ENCODE peak calls at places on chromosomes 5 and 9, in ten cellular contexts. C, N, H, E, P, A, X, Y, J and U are unnamed samples.

GRCh38 chr9:17635115-17635890 is 56.4 kb downstream of the SH3GL2 start:
- DNase-seq in C (no peak), N (no peak), H (no peak), E (no peak), P (no peak), A (no peak), X (no peak), Y (no peak), J (no peak), U (no peak)

GRCh38 chr9:8338249-8338721 is 538.7 kb upstream of the DMAC1 start:
- DNase-seq in C (no peak), N (no peak), H (no peak), E (no peak), P (no peak), A (peak; percentile 7), X (peak; percentile 17), Y (no peak), J (no peak), U (no peak)

GRCh38 chr5:172102913-172103629 is 85.0 kb downstream of the STK10 start:
- DNase-seq in C (no peak), N (peak; percentile 50), H (peak; percentile 66), E (no peak), P (no peak), A (peak; percentile 95), X (no peak), Y (no peak), J (peak; percentile 89), U (no peak)

GRCh38 chr9:18485691-18486090 is 11.7 kb downstream of the ADAMTSL1 start:
- DNase-seq in C (no peak), N (no peak), H (no peak), E (no peak), P (no peak), A (peak; percentile 66), X (no peak), Y (no peak), J (no peak), U (no peak)

GRCh38 chr9:75087279-75087823 is 604 bp downstream of the NMRK1 start:
- DNase-seq in C (peak; percentile 53), N (peak; percentile 65), H (no peak), E (peak; percentile 37), P (peak; percentile 62), A (peak; percentile 31), X (peak; percentile 62), Y (peak; percentile 69), J (no peak), U (peak; percentile 57)

GRCh38 chr9:100315561-100315960 is 37.2 kb downstream of the TEX10 start:
- DNase-seq in C (no peak), N (no peak), H (no peak), E (no peak), P (no peak), A (no peak), X (no peak), Y (no peak), J (no peak), U (no peak)

GRCh38 chr9:117344892-117345660 is 69.8 kb downstream of the ASTN2 start:
- DNase-seq in C (no peak), N (peak; percentile 70), H (no peak), E (no peak), P (no peak), A (no peak), X (no peak), Y (no peak), J (no peak), U (no peak)

GRCh38 chr9:120920495-120921178 is 6.0 kb downstream of the TRAF1 start:
- DNase-seq in C (no peak), N (no peak), H (no peak), E (no peak), P (no peak), A (no peak), X (no peak), Y (no peak), J (no peak), U (no peak)

GRCh38 chr5:163563112-163563511 is 57.7 kb downstream of the MAT2B start:
- DNase-seq in C (no peak), N (no peak), H (no peak), E (no peak), P (no peak), A (no peak), X (no peak), Y (no peak), J (no peak), U (no peak)

GRCh38 chr5:9605041-9605440 is 25.1 kb downstream of the TAS2R1 start:
- DNase-seq in C (no peak), N (no peak), H (no peak), E (no peak), P (no peak), A (no peak), X (no peak), Y (no peak), J (no peak), U (no peak)

GRCh38 chr5:58407042-58407709 is 52.7 kb downstream of the PLK2 start:
- DNase-seq in C (no peak), N (no peak), H (no peak), E (no peak), P (no peak), A (peak; percentile 88), X (no peak), Y (no peak), J (no peak), U (no peak)

GRCh38 chr5:9009931-9010652 is 535.8 kb downstream of the SEMA5A start:
- DNase-seq in C (no peak), N (no peak), H (no peak), E (no peak), P (no peak), A (peak; percentile 18), X (no peak), Y (no peak), J (no peak), U (no peak)

GRCh38 chr9:92276223-92277007 is 17.1 kb downstream of the IARS1 start:
- DNase-seq in C (no peak), N (no peak), H (no peak), E (no peak), P (no peak), A (no peak), X (no peak), Y (no peak), J (no peak), U (no peak)

GRCh38 chr9:132142883-132143282 is 19.0 kb upstream of the NTNG2 start:
- DNase-seq in C (no peak), N (no peak), H (no peak), E (no peak), P (no peak), A (no peak), X (no peak), Y (no peak), J (no peak), U (no peak)

GRCh38 chr9:124453586-124454191 is 3.4 kb downstream of the ADGRD2 start:
- DNase-seq in C (no peak), N (peak; percentile 72), H (no peak), E (no peak), P (no peak), A (no peak), X (no peak), Y (no peak), J (no peak), U (no peak)

GRCh38 chr5:124659798-124660197 is 86.6 kb downstream of the ZNF608 start:
- DNase-seq in C (no peak), N (no peak), H (no peak), E (no peak), P (no peak), A (no peak), X (no peak), Y (no peak), J (no peak), U (no peak)
- H3K4me1 ChIP-seq in C (no peaks in the 10 kb centered on the region), N (peaks cover 93% of the 10 kb centered on the region), H (peaks cover 72% of the 10 kb centered on the region), E (no peaks in the 10 kb centered on the region), P (peaks cover 15% of the 10 kb centered on the region), A (peaks cover 35% of the 10 kb centered on the region), X (peaks cover 75% of the 10 kb centered on the region), Y (peaks cover 3% of the 10 kb centered on the region), J (peaks cover 73% of the 10 kb centered on the region), U (no peaks in the 10 kb centered on the region)

DNA sequence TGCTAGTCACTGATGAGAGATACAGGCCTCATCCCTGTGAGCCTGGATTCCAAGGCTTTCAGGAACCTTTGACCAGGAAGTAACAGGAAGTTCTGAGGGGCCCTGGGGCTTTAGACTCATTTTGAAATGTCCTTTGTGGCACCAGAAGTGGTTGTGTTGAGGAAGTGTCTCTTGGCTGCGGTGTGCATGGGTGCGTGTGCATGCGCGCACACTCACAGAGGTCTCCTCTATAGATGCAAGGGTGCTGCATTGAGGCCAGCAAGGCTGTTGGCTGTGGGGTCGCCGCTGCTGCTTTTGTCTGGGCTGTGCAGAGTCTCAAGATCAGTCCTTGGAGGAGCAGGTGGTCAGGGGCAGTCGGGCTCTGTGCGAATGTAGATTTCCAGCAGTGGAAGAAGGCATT is 7.6 kb downstream of the RAB24 start:
- DNase-seq in C (no peak), N (no peak), H (no peak), E (no peak), P (no peak), A (no peak), X (no peak), Y (peak; percentile 18), J (no peak), U (no peak)
- H3K4me1 ChIP-seq in C (peaks cover 26% of the 10 kb centered on the region), N (no peaks in the 10 kb centered on the region), H (peaks cover 10% of the 10 kb centered on the region), E (peaks cover 31% of the 10 kb centered on the region), P (peaks cover 30% of the 10 kb centered on the region), A (peaks cover 5% of the 10 kb centered on the region), X (peaks cover 20% of the 10 kb centered on the region), Y (peaks cover 20% of the 10 kb centered on the region), J (peaks cover 19% of the 10 kb centered on the region), U (peaks cover 42% of the 10 kb centered on the region)

DNA sequence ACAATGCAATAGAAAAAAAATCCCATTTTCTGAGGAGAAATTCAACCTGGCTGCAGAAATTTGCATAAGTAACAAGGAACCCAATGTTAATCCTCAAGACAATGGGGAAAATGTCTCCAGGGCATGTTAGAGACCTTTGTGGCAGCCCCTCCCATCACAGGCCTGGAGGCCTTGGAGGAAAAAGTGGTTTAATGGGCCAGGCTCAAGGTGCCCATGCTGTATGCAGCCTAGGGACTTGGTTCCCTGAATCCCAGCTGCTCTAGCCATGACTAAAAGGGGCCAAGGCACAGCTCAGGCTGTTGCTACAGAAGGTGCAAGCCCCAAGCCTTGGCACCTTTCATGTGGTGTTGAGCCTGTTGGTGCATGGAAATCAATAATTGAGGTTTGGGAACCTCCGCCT is 66.5 kb downstream of the ALDH1A1 start:
- DNase-seq in C (no peak), N (no peak), H (no peak), E (no peak), P (no peak), A (no peak), X (no peak), Y (no peak), J (no peak), U (no peak)
- H3K4me1 ChIP-seq in C (no peaks in the 10 kb centered on the region), N (no peaks in the 10 kb centered on the region), H (peaks cover 9% of the 10 kb centered on the region), E (no peaks in the 10 kb centered on the region), P (no peaks in the 10 kb centered on the region), A (no peaks in the 10 kb centered on the region), X (no peaks in the 10 kb centered on the region), Y (no peaks in the 10 kb centered on the region), J (peaks cover 17% of the 10 kb centered on the region), U (no peaks in the 10 kb centered on the region)

DNA sequence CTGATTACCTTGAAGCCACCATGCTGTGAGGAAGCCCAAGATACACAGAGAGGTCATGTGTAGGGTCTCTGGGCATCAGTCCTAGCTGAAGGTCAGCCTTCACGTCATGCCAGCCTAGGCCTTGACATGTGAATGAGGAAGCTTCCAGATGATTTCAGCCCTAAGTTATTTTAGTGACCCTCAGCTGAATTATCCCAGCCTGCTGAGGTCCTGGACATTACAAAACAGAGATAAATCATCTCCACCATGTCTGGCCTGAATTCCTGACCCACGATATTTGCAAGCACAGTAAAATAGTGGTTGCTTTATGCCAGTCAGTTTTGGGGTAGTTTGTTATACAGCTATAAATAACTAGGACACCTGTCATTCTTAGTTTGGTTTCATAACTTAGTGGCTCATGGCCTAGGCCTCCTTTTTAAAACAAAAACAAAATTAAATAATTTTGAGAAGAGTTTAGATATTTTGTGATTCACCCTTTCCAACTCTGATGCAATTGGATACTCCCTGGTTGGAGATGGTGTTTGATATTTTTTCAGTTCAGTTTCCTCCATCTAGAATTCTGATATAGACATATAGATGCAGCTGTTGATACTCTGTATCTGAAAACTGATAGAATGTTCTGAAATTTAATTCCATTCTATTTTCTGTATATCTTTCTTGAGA is 571.4 kb upstream of the CLINT1 start:
- DNase-seq in C (no peak), N (no peak), H (no peak), E (no peak), P (no peak), A (no peak), X (no peak), Y (no peak), J (no peak), U (no peak)
- H3K4me1 ChIP-seq in C (no peaks in the 10 kb centered on the region), N (no peaks in the 10 kb centered on the region), H (no peaks in the 10 kb centered on the region), E (peaks cover 7% of the 10 kb centered on the region), P (peaks cover 47% of the 10 kb centered on the region), A (no peaks in the 10 kb centered on the region), X (no peaks in the 10 kb centered on the region), Y (no peaks in the 10 kb centered on the region), J (no peaks in the 10 kb centered on the region), U (peaks cover 29% of the 10 kb centered on the region)